ENCODE peak calls at places on chromosomes 11 and 22, in four cellular contexts. L, Z, H and K are unnamed samples. For H3K9me1, the result is how much of the 10 kb centered on the place peaks cover.

GRCh38 chr11:12224537-12224893 is 114.1 kb downstream of the MICAL2 start:
- DNase-seq in L (no peak), Z (peak), H (peak), K (no peak)

GRCh38 chr11:74748211-74749126 is at the start of gene RNF169:
- DNase-seq in L (peak), Z (peak), H (peak), K (peak)

GRCh38 chr11:76369406-76369805 is 11.5 kb downstream of the THAP12 start:
- DNase-seq in L (no peak), Z (no peak), H (no peak), K (no peak)

GRCh38 chr11:70877151-70877550 is 375.2 kb downstream of the SHANK2 start:
- DNase-seq in L (no peak), Z (no peak), H (no peak), K (no peak)

GRCh38 chr22:45212306-45212709 is 28.4 kb downstream of the KIAA0930 start:
- DNase-seq in L (no peak), Z (peak), H (peak), K (no peak)

GRCh38 chr11:9756461-9756860 is 92.6 kb downstream of the SWAP70 start:
- DNase-seq in L (no peak), Z (no peak), H (no peak), K (peak)

GRCh38 chr22:46661221-46661851 is 41.1 kb downstream of the GRAMD4 start:
- DNase-seq in L (no peak), Z (peak), H (no peak), K (peak)

GRCh38 chr11:34651551-34651950 is 30.7 kb downstream of the EHF start:
- DNase-seq in L (peak), Z (peak), H (peak), K (no peak)

GRCh38 chr22:27952091-27952490 is 33.0 kb upstream of the PITPNB start:
- DNase-seq in L (peak), Z (peak), H (peak), K (no peak)

GRCh38 chr11:120316880-120317688 is 8.0 kb upstream of the TLCD5 start:
- DNase-seq in L (no peak), Z (peak), H (no peak), K (peak)

GRCh38 chr22:27317156-27317555 is 484.4 kb downstream of the MN1 start:
- DNase-seq in L (peak), Z (no peak), H (no peak), K (no peak)

GRCh38 chr11:67311556-67312082 is 8.3 kb downstream of the SSH3 start:
- DNase-seq in L (peak), Z (no peak), H (no peak), K (no peak)

GRCh38 chr11:6813651-6814050 is 14.2 kb upstream of the OR6A2 start:
- DNase-seq in L (no peak), Z (no peak), H (no peak), K (no peak)

GRCh38 chr11:109865558-109866186 is 227.5 kb upstream of the ZC3H12C start:
- DNase-seq in L (no peak), Z (no peak), H (no peak), K (no peak)

GRCh38 chr22:49475253-49475652 is 352.4 kb downstream of the BRD1 start:
- DNase-seq in L (no peak), Z (no peak), H (no peak), K (no peak)

GRCh38 chr11:47524200-47524874 is 28.6 kb downstream of the CELF1 start:
- DNase-seq in L (no peak), Z (no peak), H (peak), K (no peak)

GRCh38 chr11:102197759-102198158 is 87.5 kb downstream of the YAP1 start:
- DNase-seq in L (no peak), Z (no peak), H (no peak), K (no peak)

GRCh38 chr22:32660292-32660691 is 141.2 kb upstream of the TIMP3 start:
- DNase-seq in L (peak), Z (peak), H (no peak), K (no peak)

GRCh38 chr11:76263657-76264056 is 57.4 kb upstream of the WNT11 start:
- DNase-seq in L (no peak), Z (no peak), H (no peak), K (no peak)

GRCh38 chr11:105780781-105781525 is 171.1 kb downstream of the GRIA4 start:
- DNase-seq in L (no peak), Z (no peak), H (no peak), K (no peak)

GRCh38 chr11:123482225-123482624 is 52.2 kb downstream of the GRAMD1B start:
- DNase-seq in L (no peak), Z (peak), H (no peak), K (no peak)

GRCh38 chr11:124861670-124862069 is 3.6 kb upstream of the ROBO3 start:
- DNase-seq in L (no peak), Z (no peak), H (no peak), K (no peak)

GRCh38 chr22:30675436-30675835 is 7.8 kb upstream of the DUSP18 start:
- DNase-seq in L (peak), Z (no peak), H (no peak), K (no peak)

GRCh38 chr11:67033661-67034166 is 10.8 kb downstream of the SYT12 start:
- DNase-seq in L (no peak), Z (peak), H (no peak), K (peak)

GRCh38 chr11:65355776-65356393 is 1.3 kb downstream of the TIGD3 start:
- DNase-seq in L (no peak), Z (peak), H (peak), K (no peak)

GRCh38 chr11:36041988-36042606 is 98.2 kb downstream of the LDLRAD3 start:
- DNase-seq in L (peak), Z (no peak), H (peak), K (no peak)

GRCh38 chr11:17574799-17575144 is 27.7 kb downstream of the OTOG start:
- DNase-seq in L (no peak), Z (no peak), H (no peak), K (no peak)

GRCh38 chr22:30802202-30803166 is 107.8 kb downstream of the OSBP2 start:
- DNase-seq in L (peak), Z (peak), H (peak), K (peak)

GRCh38 chr22:31378123-31378522 is 21.3 kb upstream of the DRG1 start:
- DNase-seq in L (no peak), Z (peak), H (peak), K (no peak)

GRCh38 chr11:1757861-1758610 is 5.7 kb downstream of the CTSD start:
- DNase-seq in L (no peak), Z (no peak), H (no peak), K (no peak)

GRCh38 chr11:125338435-125338834 is 157.6 kb downstream of the FEZ1 start:
- DNase-seq in L (no peak), Z (no peak), H (no peak), K (no peak)

GRCh38 chr11:85685131-85685819 is 720 bp downstream of the CCDC89 start:
- DNase-seq in L (no peak), Z (peak), H (no peak), K (no peak)

GRCh38 chr11:45061641-45062040 is 84.8 kb upstream of the PRDM11 start:
- DNase-seq in L (no peak), Z (no peak), H (no peak), K (no peak)

GRCh38 chr22:30116362-30117117 is 36.3 kb downstream of the HORMAD2 start:
- DNase-seq in L (no peak), Z (peak), H (no peak), K (peak)

GRCh38 chr11:34345991-34346480 is 11.8 kb downstream of the ABTB2 start:
- DNase-seq in L (no peak), Z (peak), H (no peak), K (no peak)

GRCh38 chr11:8832571-8833260 is 78.3 kb upstream of the AKIP1 start:
- DNase-seq in L (no peak), Z (peak), H (no peak), K (no peak)

GRCh38 chr22:40624770-40625169 is 11.7 kb downstream of the MRTFA start:
- DNase-seq in L (no peak), Z (no peak), H (no peak), K (no peak)

GRCh38 chr11:71946144-71946571 is 17.3 kb downstream of the RNF121 start:
- DNase-seq in L (no peak), Z (peak), H (peak), K (no peak)

GRCh38 chr11:748007-748359 is 719 bp downstream of the TALDO1 start:
- DNase-seq in L (peak), Z (no peak), H (no peak), K (no peak)

GRCh38 chr11:746289-747175 is 732 bp upstream of the TALDO1 start:
- DNase-seq in L (peak), Z (peak), H (no peak), K (no peak)

GRCh38 chr11:747176-748006 is at the start of gene TALDO1:
- DNase-seq in L (peak), Z (peak), H (peak), K (peak)

GRCh38 chr11:749731-750130 is 2.5 kb downstream of the TALDO1 start:
- DNase-seq in L (no peak), Z (no peak), H (no peak), K (no peak)
- H3K27ac ChIP-seq in L (peak), Z (no peak), H (no peak), K (no peak)

DNA sequence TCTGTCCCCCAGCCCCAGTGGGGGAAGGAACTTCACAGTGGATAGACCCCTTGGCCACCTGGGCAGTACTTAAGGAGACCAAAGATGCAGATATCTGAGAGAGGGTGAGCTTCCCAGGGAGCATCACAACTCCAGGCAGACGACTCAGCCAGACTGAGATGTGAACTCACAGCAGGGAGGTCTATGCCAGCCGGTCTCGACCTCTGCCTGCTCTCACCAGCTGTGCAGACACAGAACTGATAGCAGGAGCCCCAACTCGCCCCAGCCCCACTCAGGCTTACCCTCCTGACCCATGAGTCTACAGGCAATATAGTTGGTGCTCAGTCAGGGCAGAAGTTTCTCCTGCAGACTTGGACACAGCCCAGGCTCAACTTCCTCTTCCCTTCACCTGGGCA is 29.7 kb upstream of the ACCSL start:
- DNase-seq in L (no peak), Z (no peak), H (no peak), K (no peak)
- H3K9me1 ChIP-seq in L (under half), Z (under half), H (under half), K (under half)

DNA sequence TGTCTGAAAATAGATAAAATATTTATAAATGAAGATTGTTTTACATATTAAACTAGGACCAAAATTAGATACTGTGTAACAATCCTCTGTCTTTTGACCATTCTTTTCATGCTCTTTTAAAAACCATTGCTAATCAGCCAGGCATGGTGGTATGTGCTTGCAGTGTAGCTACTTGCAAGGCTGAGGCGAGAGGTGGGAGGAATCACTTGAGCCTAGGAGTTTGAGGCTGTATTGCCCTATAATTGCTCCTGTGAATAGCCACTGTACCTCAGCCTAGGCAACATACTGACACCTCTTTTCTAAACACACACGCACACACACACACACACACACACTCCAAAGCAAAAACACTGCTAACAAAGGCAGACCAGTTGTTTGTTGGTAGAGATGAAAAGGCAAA is 259.2 kb downstream of the JRKL start:
- DNase-seq in L (no peak), Z (no peak), H (no peak), K (no peak)
- H3K27ac ChIP-seq in L (no peak), Z (no peak), H (no peak), K (no peak)

GRCh38 chr11:13301522-13301921 is 23.9 kb downstream of the BMAL1 start:
- DNase-seq in L (no peak), Z (no peak), H (no peak), K (no peak)

GRCh38 chr11:13302440-13302958 is 24.9 kb downstream of the BMAL1 start:
- DNase-seq in L (no peak), Z (no peak), H (no peak), K (no peak)

GRCh38 chr11:13308704-13309103 is 31.1 kb downstream of the BMAL1 start:
- DNase-seq in L (no peak), Z (no peak), H (no peak), K (no peak)

GRCh38 chr11:13304655-13305340 is 27.2 kb downstream of the BMAL1 start:
- DNase-seq in L (no peak), Z (no peak), H (peak), K (no peak)

GRCh38 chr11:13303668-13304649 is 26.4 kb downstream of the BMAL1 start:
- DNase-seq in L (no peak), Z (no peak), H (no peak), K (no peak)
- H3K9me1 ChIP-seq in L (under half), Z (under half), H (under half), K (under half)

GRCh38 chr22:22369962-22370265 is 125.3 kb downstream of the VPREB1 start:
- DNase-seq in L (no peak), Z (no peak), H (no peak), K (no peak)

GRCh38 chr22:22374579-22374978 is 130.0 kb downstream of the VPREB1 start:
- DNase-seq in L (no peak), Z (no peak), H (no peak), K (no peak)

GRCh38 chr22:22374163-22374562 is 129.6 kb downstream of the VPREB1 start:
- DNase-seq in L (no peak), Z (no peak), H (no peak), K (no peak)

GRCh38 chr22:22371031-22371541 is 126.5 kb downstream of the VPREB1 start:
- DNase-seq in L (peak), Z (no peak), H (no peak), K (no peak)

GRCh38 chr22:22372063-22372462 is 127.5 kb downstream of the VPREB1 start:
- DNase-seq in L (no peak), Z (no peak), H (no peak), K (no peak)
- H3K27ac ChIP-seq in L (no peak), Z (no peak), H (no peak), K (no peak)

GRCh38 chr11:29300441-29300840 is 716.4 kb downstream of the KCNA4 start:
- DNase-seq in L (no peak), Z (peak), H (peak), K (no peak)
- H3K9me1 ChIP-seq in L (under half), Z (under half), H (under half), K (under half)

GRCh38 chr11:114344494-114344893 is 48.3 kb downstream of the NNMT start:
- DNase-seq in L (no peak), Z (no peak), H (no peak), K (no peak)

GRCh38 chr11:114343020-114343419 is 46.8 kb downstream of the NNMT start:
- DNase-seq in L (no peak), Z (no peak), H (no peak), K (no peak)

GRCh38 chr11:114343493-114343892 is 47.3 kb downstream of the NNMT start:
- DNase-seq in L (no peak), Z (no peak), H (no peak), K (no peak)

GRCh38 chr11:114342476-114342875 is 46.3 kb downstream of the NNMT start:
- DNase-seq in L (no peak), Z (no peak), H (no peak), K (no peak)

GRCh38 chr11:114340311-114341131 is 44.3 kb downstream of the NNMT start:
- DNase-seq in L (peak), Z (peak), H (peak), K (no peak)
- H3K27ac ChIP-seq in L (peak), Z (no peak), H (peak), K (no peak)

DNA sequence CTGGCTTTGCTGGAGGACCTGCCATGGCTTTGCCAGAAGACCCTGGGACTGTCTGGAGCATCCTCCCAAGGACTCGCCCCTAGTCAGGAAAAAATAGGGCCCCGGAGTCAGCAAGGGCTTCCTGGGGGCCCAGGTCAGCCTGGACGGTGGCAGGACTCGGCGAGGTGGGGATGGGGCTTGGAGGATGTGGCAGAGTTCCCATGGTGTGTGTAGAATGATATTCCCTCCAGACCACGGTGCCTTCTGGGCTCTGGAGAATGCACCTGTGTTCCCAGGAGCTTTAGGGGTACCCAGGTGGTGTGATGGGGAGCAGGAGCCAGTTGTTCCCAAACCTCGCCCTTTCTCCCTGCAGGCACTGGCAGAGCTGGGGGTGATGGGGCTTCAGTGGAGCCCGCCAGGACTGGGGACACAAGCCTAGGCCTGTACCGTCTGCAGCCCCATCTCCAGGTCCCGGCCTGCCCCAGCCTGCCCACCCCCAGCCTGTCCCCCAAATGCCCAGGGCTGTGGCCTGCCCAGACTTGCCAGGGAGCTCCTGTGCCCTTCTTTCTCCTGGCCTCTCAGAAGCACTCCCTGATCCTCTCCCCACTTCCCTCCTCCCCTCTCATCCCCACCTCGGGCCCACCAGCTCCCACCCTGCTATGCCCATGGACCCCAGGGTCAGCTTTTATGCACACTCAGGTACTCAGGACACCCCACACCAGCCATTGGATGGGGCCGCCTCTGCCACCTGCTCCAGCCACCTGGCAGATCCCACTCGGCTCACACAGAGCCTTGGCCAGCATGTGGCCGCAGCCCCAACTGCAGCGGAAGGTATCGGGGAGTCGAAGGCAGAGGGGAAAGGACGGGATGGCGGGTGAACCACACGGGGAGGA is 82.2 kb downstream of the CDKN1C start:
- DNase-seq in L (no peak), Z (no peak), H (no peak), K (peak)
- H3K9me1 ChIP-seq in L (under half), Z (under half), H (under half), K (under half)